ENCODE peak calls at places on chromosomes 4 and X, in four cellular contexts. D is heart left ventricle, W is stomach, M is IMR-90. P is an unnamed sample. For H3K4me1, the result is how much of the 10 kb centered on the place peaks cover.

GRCh38 chrX:10633722-10634121 is 13.3 kb upstream of the MID1 start:
- DNase-seq in D (no peak), W (no peak), M (peak), P (peak)

GRCh38 chrX:119899125-119899524 is 3.4 kb downstream of the AKAP14 start:
- DNase-seq in D (no peak), W (no peak), M (no peak), P (no peak)

GRCh38 chrX:10555846-10556245 is 64.5 kb downstream of the MID1 start:
- DNase-seq in D (no peak), W (no peak), M (no peak), P (no peak)

GRCh38 chr4:138275216-138275615 is 33.1 kb upstream of the SLC7A11 start:
- DNase-seq in D (no peak), W (no peak), M (no peak), P (no peak)

GRCh38 chr4:115514675-115515074 is 401.3 kb upstream of the NDST4 start:
- DNase-seq in D (no peak), W (no peak), M (no peak), P (no peak)

GRCh38 chr4:145909331-145909730 is 29.3 kb downstream of the ZNF827 start:
- DNase-seq in D (peak), W (peak), M (no peak), P (peak)

GRCh38 chrX:1529756-1530155 is 7.2 kb downstream of the P2RY8 start:
- DNase-seq in D (no peak), W (no peak), M (no peak), P (no peak)

GRCh38 chr4:1583859-1584258 is 100.3 kb downstream of the FAM53A start:
- DNase-seq in D (no peak), W (no peak), M (no peak), P (no peak)

GRCh38 chr4:118939169-118939779 is 50.6 kb downstream of the SYNPO2 start:
- DNase-seq in D (no peak), W (no peak), M (no peak), P (no peak)

GRCh38 chr4:17781831-17782287 is 438 bp upstream of the FAM184B start:
- DNase-seq in D (no peak), W (no peak), M (no peak), P (no peak)

GRCh38 chr4:182250446-182250845 is 7.2 kb downstream of the TENM3 start:
- DNase-seq in D (no peak), W (no peak), M (no peak), P (no peak)

GRCh38 chrX:11755724-11756123 is 2.3 kb upstream of the MSL3 start:
- DNase-seq in D (no peak), W (no peak), M (no peak), P (no peak)

GRCh38 chrX:124211312-124211942 is 121.0 kb upstream of the TEX13D start:
- DNase-seq in D (no peak), W (no peak), M (peak), P (no peak)

GRCh38 chr4:131026771-131027170 is 1930.8 kb downstream of the C4orf33 start:
- DNase-seq in D (no peak), W (no peak), M (no peak), P (no peak)

GRCh38 chr4:82864336-82865001 is 26.5 kb downstream of the SEC31A start:
- DNase-seq in D (no peak), W (no peak), M (no peak), P (no peak)

GRCh38 chr4:139887962-139888735 is 222.5 kb downstream of the MGST2 start:
- DNase-seq in D (no peak), W (no peak), M (no peak), P (no peak)
- H3K4me1 ChIP-seq in D (under half), W (under half), M (under half), P (under half)

GRCh38 chr4:80140237-80140636 is 57.1 kb upstream of the PRDM8 start:
- DNase-seq in D (no peak), W (no peak), M (no peak), P (no peak)
- H3K4me1 ChIP-seq in D (under half), W (under half), M (under half), P (under half)

GRCh38 chr4:2849267-2850140 is 5.9 kb downstream of the ADD1 start:
- DNase-seq in D (no peak), W (peak), M (no peak), P (no peak)

GRCh38 chr4:2856266-2856665 is 12.6 kb downstream of the ADD1 start:
- DNase-seq in D (no peak), W (no peak), M (no peak), P (no peak)

GRCh38 chr4:2850966-2851782 is 7.5 kb downstream of the ADD1 start:
- DNase-seq in D (no peak), W (no peak), M (peak), P (no peak)

GRCh38 chr4:2855584-2855983 is 11.9 kb downstream of the ADD1 start:
- DNase-seq in D (no peak), W (no peak), M (no peak), P (no peak)

DNA sequence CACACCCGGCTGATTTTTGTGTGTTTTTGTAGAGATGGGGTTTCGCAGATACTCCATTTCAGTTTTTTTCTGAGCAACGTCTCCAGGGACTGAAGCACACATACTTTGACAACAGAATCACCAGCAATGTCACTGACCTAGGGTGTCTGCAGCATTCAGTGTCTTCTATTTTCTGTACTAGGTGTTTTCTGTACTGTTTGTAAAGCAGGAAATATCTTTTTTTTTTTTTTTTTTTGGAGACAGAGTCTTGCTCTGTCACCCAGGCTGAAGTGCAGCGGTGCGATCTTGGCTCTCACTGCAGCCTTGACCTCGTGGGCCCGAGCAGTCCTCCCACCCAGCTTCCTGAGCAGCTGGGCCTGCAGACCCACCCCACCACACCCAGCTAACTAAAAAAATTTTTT is 8.8 kb downstream of the ADD1 start:
- DNase-seq in D (peak), W (no peak), M (no peak), P (peak)
- H3K4me1 ChIP-seq in D (half or more), W (half or more), M (under half), P (under half)

DNA sequence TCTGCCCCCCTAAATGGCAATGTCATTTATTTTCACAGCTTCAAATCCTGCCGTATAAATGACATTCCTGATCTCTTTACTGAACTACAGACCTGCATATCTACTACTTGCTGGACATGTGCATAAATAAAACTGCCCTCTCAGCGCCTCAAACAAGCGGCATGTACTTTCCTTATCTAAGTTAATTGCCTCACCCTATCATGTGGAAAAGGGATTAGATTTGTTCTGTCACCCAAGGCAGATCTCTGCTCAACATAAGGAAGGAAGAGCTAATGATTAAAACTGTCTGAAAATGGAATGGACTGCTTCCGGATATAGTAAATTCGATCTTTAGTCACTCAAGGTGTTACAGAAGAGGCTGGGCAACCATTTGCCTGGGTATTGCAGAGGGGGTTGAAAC is 37.2 kb downstream of the DLG3 start:
- DNase-seq in D (no peak), W (no peak), M (no peak), P (no peak)
- H3K4me1 ChIP-seq in D (under half), W (under half), M (under half), P (under half)

DNA sequence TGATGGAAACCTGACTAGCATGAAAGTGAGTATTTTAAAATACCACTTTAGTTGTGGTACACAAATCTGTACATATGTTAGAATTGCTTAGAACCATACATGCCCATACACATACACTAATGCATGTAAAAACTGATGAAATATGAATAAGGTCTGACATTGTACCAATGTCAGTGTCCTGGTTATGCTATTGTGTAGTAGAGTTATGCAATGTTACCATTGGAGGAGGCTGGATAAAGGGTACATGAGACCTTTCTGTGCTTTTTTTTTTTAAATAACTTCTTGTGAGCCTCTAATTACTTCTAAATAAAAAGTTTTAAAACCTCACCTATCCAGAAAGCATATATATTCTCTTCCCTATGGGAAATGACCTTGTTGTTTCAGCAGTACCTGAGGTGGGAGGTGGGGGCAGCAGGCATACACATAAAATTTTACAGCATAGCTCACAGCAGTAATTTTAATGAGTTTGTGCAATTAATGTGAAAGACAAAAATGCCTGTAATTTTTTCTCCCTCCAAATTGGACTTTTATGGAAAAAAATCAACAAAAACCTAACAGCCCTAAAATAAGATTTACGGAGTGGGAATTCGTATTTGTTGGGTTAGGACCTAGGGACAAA is 97.6 kb downstream of the RAP1GDS1 start:
- DNase-seq in D (no peak), W (no peak), M (no peak), P (no peak)
- H3K4me1 ChIP-seq in D (under half), W (under half), M (under half), P (under half)

DNA sequence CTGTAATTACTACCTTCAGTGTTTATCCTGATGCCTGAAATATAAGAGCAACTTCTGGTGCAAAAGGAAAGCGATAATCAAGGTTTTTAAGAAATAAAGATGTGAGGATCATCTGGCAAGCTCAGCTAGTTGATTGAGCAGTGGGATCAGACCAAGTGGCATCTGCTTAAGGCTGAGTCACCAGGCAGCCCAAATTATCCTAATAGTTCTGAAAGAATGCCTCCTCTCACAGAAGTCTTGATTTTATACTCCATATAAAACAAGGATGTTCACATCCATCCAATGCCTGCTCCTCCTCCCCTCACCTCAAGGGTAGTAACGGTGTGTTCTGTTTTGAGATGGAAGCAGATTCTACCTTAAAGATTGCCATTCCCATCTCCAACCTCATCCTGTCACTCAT is 134.5 kb upstream of the RASGEF1B start:
- DNase-seq in D (no peak), W (no peak), M (no peak), P (no peak)
- H3K4me1 ChIP-seq in D (under half), W (under half), M (under half), P (under half)